ENCODE peak calls at places on chromosomes 3 and 15, in seven cellular contexts. T, N, W, L, M, Y and I are unnamed samples.

GRCh38 chr3:195195321-195196209 is 75.4 kb downstream of the XXYLT1 start:
- DNase-seq in Y (no peak), N (peak; percentile 31), L (no peak), T (no peak), W (no peak), M (no peak), I (no peak)

GRCh38 chr15:64895285-64896065 is 16.2 kb upstream of the ANKDD1A start:
- DNase-seq in M (no peak), Y (peak; percentile 77), N (no peak), T (no peak), L (no peak), W (no peak), I (peak; percentile 41)

GRCh38 chr15:69280783-69281182 is 17.9 kb upstream of the PAQR5 start:
- DNase-seq in L (no peak), Y (no peak), M (no peak), N (no peak), W (no peak), T (no peak), I (no peak)

GRCh38 chr3:13866406-13866965 is 13.4 kb downstream of the WNT7A start:
- DNase-seq in W (no peak), N (no peak), Y (no peak), T (no peak), L (no peak), M (no peak), I (no peak)

GRCh38 chr3:97795951-97796350 is 25.9 kb upstream of the CRYBG3 start:
- DNase-seq in Y (no peak), T (no peak), N (no peak), W (no peak), L (no peak), M (no peak), I (no peak)

GRCh38 chr3:45441570-45442313 is 53.4 kb downstream of the LARS2 start:
- DNase-seq in T (no peak), N (no peak), M (no peak), L (no peak), Y (no peak), W (no peak), I (no peak)

GRCh38 chr15:89129123-89129815 is 41.0 kb downstream of the ABHD2 start:
- DNase-seq in M (peak; percentile 55), L (no peak), T (peak; percentile 59), W (no peak), N (peak; percentile 33), Y (no peak), I (no peak)

GRCh38 chr3:190321789-190322603 is at the start of gene CLDN1:
- DNase-seq in W (peak; percentile 70), Y (no peak), M (peak; percentile 30), T (peak; percentile 86), N (peak; percentile 73), L (peak; percentile 24), I (peak; percentile 69)

GRCh38 chr15:88648357-88649214 is 9.8 kb downstream of the ISG20 start:
- DNase-seq in L (no peak), W (no peak), M (no peak), N (no peak), Y (no peak), T (peak; percentile 29), I (peak; percentile 44)

GRCh38 chr15:66882251-66883020 is 180.4 kb downstream of the SMAD6 start:
- DNase-seq in M (no peak), N (no peak), Y (no peak), T (no peak), L (no peak), W (no peak), I (no peak)

GRCh38 chr15:43225201-43225949 is 4.6 kb upstream of the EPB42 start:
- DNase-seq in M (no peak), T (peak; percentile 71), Y (peak; percentile 45), W (peak; percentile 63), N (no peak), L (peak; percentile 56), I (peak; percentile 79)

GRCh38 chr15:48877630-48878595 is at the start of gene EID1:
- DNase-seq in M (peak; percentile 86), L (peak; percentile 85), N (peak; percentile 76), T (peak; percentile 90), Y (peak; percentile 87), W (peak; percentile 27), I (peak; percentile 79)

GRCh38 chr3:67719333-67719732 is 64.9 kb upstream of the SUCLG2 start:
- DNase-seq in M (no peak), L (no peak), W (no peak), Y (no peak), T (no peak), N (no peak), I (no peak)

GRCh38 chr3:14241716-14242115 is 63.1 kb downstream of the LSM3 start:
- DNase-seq in W (no peak), T (no peak), Y (no peak), N (no peak), M (no peak), L (no peak), I (no peak)

GRCh38 chr3:53813229-53813628 is 33.0 kb downstream of the CHDH start:
- DNase-seq in T (no peak), M (no peak), W (no peak), Y (no peak), L (no peak), N (no peak), I (no peak)

GRCh38 chr3:187989458-187990153 is 164.4 kb upstream of the LPP start:
- DNase-seq in W (no peak), Y (no peak), N (peak; percentile 82), M (no peak), L (no peak), T (no peak), I (no peak)

GRCh38 chr3:105614288-105615030 is 247.8 kb downstream of the ALCAM start:
- DNase-seq in L (no peak), M (peak; percentile 36), N (no peak), W (no peak), T (no peak), Y (no peak), I (no peak)

GRCh38 chr3:138405486-138405885 is 28.9 kb upstream of the ESYT3 start:
- DNase-seq in L (no peak), N (no peak), T (no peak), W (no peak), Y (no peak), M (no peak), I (no peak)

GRCh38 chr3:138409171-138409570 is 25.2 kb upstream of the ESYT3 start:
- DNase-seq in W (no peak), N (no peak), T (no peak), Y (no peak), M (no peak), L (no peak), I (no peak)

GRCh38 chr3:138406606-138407005 is 27.8 kb upstream of the ESYT3 start:
- DNase-seq in N (no peak), Y (no peak), W (no peak), T (no peak), L (no peak), M (no peak), I (no peak)

GRCh38 chr3:138408751-138409161 is 25.7 kb upstream of the ESYT3 start:
- DNase-seq in T (no peak), W (no peak), M (no peak), N (no peak), L (no peak), Y (no peak), I (no peak)

GRCh38 chr3:138407236-138407907 is 27.0 kb upstream of the ESYT3 start:
- DNase-seq in T (no peak), M (no peak), Y (no peak), W (no peak), L (no peak), N (no peak), I (no peak)
- TF ChIP-seq JUND in T (no peak), M (no peak), Y (no peak), W (no peak), L (no peak), N (no peak), I (no peak)

GRCh38 chr3:48088056-48088748 is 72.0 kb upstream of the MAP4 start:
- DNase-seq in L (no peak), M (peak; percentile 69), Y (no peak), T (peak; percentile 72), N (no peak), W (no peak), I (no peak)
- TF ChIP-seq JUND in L (no peak), M (no peak), Y (no peak), T (no peak), N (no peak), W (no peak), I (no peak)

GRCh38 chr15:96424674-96425073 is 94.2 kb downstream of the NR2F2 start:
- DNase-seq in Y (no peak), T (no peak), M (no peak), L (no peak), W (no peak), N (no peak), I (no peak)
- TF ChIP-seq JUND in Y (no peak), T (no peak), M (no peak), L (no peak), W (no peak), N (no peak), I (no peak)

GRCh38 chr3:135987647-135988046 is 22.1 kb downstream of the PPP2R3A start:
- DNase-seq in L (no peak), Y (no peak), W (no peak), M (no peak), N (no peak), T (no peak), I (no peak)

GRCh38 chr3:135990903-135991302 is 25.4 kb downstream of the PPP2R3A start:
- DNase-seq in M (no peak), N (no peak), T (no peak), L (no peak), W (no peak), Y (no peak), I (no peak)

GRCh38 chr3:135992072-135992471 is 26.5 kb downstream of the PPP2R3A start:
- DNase-seq in M (no peak), Y (no peak), W (no peak), N (no peak), T (no peak), L (peak; percentile 40), I (no peak)

GRCh38 chr3:135991621-135992020 is 26.1 kb downstream of the PPP2R3A start:
- DNase-seq in T (no peak), N (no peak), W (no peak), M (no peak), L (no peak), Y (no peak), I (no peak)

GRCh38 chr3:135989247-135989646 is 23.7 kb downstream of the PPP2R3A start:
- DNase-seq in N (no peak), L (no peak), Y (no peak), W (no peak), T (no peak), M (no peak), I (no peak)
- TF ChIP-seq JUND in N (no peak), L (no peak), Y (no peak), W (no peak), T (peak; percentile 31), M (no peak), I (no peak)